ENCODE peak calls at places on chromosomes 2 and 18, in four cellular contexts. L, F, Q and Y are unnamed samples.

GRCh38 chr2:19876751-19877150 is 25.0 kb downstream of the TTC32 start:
- DNase-seq in L (no peak), F (no peak), Q (no peak), Y (no peak)

GRCh38 chr18:75350440-75350839 is 77.1 kb downstream of the SMIM21 start:
- DNase-seq in L (no peak), F (no peak), Q (no peak), Y (peak; percentile 18)

GRCh38 chr2:206092297-206092696 is 6.3 kb upstream of the INO80D start:
- DNase-seq in L (no peak), F (no peak), Q (no peak), Y (no peak)

GRCh38 chr2:130264046-130264445 is 65.8 kb upstream of the TUBA3E start:
- DNase-seq in L (no peak), F (no peak), Q (no peak), Y (no peak)

GRCh38 chr2:198890490-198890889 is 567.2 kb downstream of the SATB2 start:
- DNase-seq in L (no peak), F (no peak), Q (no peak), Y (no peak)

GRCh38 chr2:105796131-105796638 is 51.5 kb downstream of the NCK2 start:
- DNase-seq in L (no peak), F (no peak), Q (peak; percentile 32), Y (no peak)

GRCh38 chr2:176079851-176080539 is 3.8 kb downstream of the EVX2 start:
- DNase-seq in L (peak; percentile 30), F (peak; percentile 90), Q (no peak), Y (no peak)

GRCh38 chr2:33375054-33375453 is 101.4 kb upstream of the RASGRP3 start:
- DNase-seq in L (peak; percentile 27), F (no peak), Q (no peak), Y (no peak)

GRCh38 chr2:234880551-234881211 is 71.1 kb upstream of the SH3BP4 start:
- DNase-seq in L (peak; percentile 100), F (no peak), Q (peak; percentile 82), Y (no peak)

GRCh38 chr2:181152701-181153100 is 172.3 kb downstream of the UBE2E3 start:
- DNase-seq in L (no peak), F (no peak), Q (peak; percentile 18), Y (no peak)

GRCh38 chr2:88919087-88919738 is 227.7 kb downstream of the RPIA start:
- DNase-seq in L (peak; percentile 34), F (no peak), Q (no peak), Y (no peak)

GRCh38 chr2:190742431-190742830 is 93.5 kb downstream of the NAB1 start:
- DNase-seq in L (no peak), F (no peak), Q (no peak), Y (no peak)

GRCh38 chr2:29114841-29115609 is at the start of gene CLIP4:
- DNase-seq in L (peak; percentile 51), F (no peak), Q (peak; percentile 63), Y (no peak)

GRCh38 chr18:64807560-64807959 is 658.7 kb upstream of the LINC00305 start:
- DNase-seq in L (no peak), F (no peak), Q (no peak), Y (no peak)

GRCh38 chr18:28003451-28003850 is 173.5 kb downstream of the CDH2 start:
- DNase-seq in L (peak; percentile 68), F (no peak), Q (no peak), Y (no peak)

GRCh38 chr2:182422864-182423263 is 4.0 kb downstream of the PDE1A start:
- DNase-seq in L (no peak), F (no peak), Q (no peak), Y (no peak)

DNA sequence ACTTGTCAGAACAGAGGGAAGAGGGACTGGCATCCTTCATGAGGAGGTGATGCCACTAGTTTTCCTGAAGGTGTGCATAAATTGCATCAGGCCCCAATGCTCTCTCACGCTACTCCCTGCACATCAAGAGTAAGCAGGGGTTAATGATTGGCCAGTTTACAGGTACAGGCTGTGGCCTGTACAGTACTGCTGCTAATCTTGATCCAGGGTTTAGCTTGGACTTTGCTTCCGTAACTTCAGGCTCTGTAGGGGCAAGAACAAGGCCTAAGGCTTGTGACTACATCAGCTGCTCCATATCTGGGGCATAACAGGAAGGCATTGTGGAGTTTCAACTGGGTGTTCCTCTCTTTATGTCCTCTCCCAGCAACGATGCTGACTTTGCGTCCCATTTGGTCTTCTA is 96.8 kb upstream of the FZD7 start:
- DNase-seq in L (no peak), F (no peak), Q (no peak), Y (no peak)
- H2AK5ac ChIP-seq in L (no peak overlapping the region), F (no peak overlapping the region), Q (no peak overlapping the region), Y (no peak overlapping the region)

GRCh38 chr2:167114018-167114417 is 225.7 kb downstream of the XIRP2 start:
- DNase-seq in L (peak; percentile 71), F (no peak), Q (peak; percentile 39), Y (no peak)
- H2AFZ ChIP-seq in L (no peak overlapping the region), F (no peak overlapping the region), Q (no peak overlapping the region), Y (no peak overlapping the region)

GRCh38 chr2:158251356-158251755 is 149.7 kb downstream of the UPP2 start:
- DNase-seq in L (no peak), F (no peak), Q (no peak), Y (no peak)
- H2AK5ac ChIP-seq in L (no peak overlapping the region), F (no peak overlapping the region), Q (no peak overlapping the region), Y (no peak overlapping the region)

DNA sequence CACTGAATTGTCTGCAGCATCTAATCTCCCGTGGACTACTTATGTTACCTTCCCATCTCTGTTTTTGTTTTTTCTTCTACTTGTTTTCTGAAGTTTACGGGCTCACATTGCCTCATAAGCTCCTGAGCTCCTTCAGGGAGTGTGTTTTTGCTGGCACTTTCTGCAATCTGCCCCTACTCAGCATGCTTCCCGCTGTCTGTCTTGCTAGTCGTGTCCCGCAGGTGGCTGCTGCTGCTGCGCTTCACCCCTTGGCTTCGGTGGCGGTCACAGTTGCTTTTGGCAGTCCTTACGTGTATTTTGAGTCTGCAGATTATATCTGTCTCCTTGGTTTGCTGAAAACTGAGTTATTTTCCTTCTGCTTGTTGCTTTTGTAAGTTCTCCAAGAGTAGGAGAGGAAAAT is 37.3 kb downstream of the FER1L5 start:
- DNase-seq in L (no peak), F (no peak), Q (no peak), Y (no peak)
- H2AFZ ChIP-seq in L (no peak overlapping the region), F (no peak overlapping the region), Q (no peak overlapping the region), Y (peak overlapping the region; percentile 78)